ENCODE peak calls at places on chromosomes 1 and 21, in six cellular contexts. One of them, this sample, is unnamed.

GRCh38 chr1:101257500-101258325 is 20.9 kb downstream of the S1PR1 start:
- DNase-seq in fibroblast of villous mesenchyme: no peak
- DNase-seq in K562: no peak
- DNase-seq in AG09309: no peak
- DNase-seq in Calu3: no peak
- DNase-seq in BJ: no peak
- DNase-seq in this sample: no peak

GRCh38 chr1:199766219-199766792 is 261.2 kb upstream of the NR5A2 start:
- DNase-seq in fibroblast of villous mesenchyme: no peak
- DNase-seq in K562: no peak
- DNase-seq in AG09309: no peak
- DNase-seq in Calu3: no peak
- DNase-seq in BJ: no peak
- DNase-seq in this sample: no peak

GRCh38 chr1:100627936-100628335 is 90.0 kb downstream of the GPR88 start:
- DNase-seq in fibroblast of villous mesenchyme: no peak
- DNase-seq in K562: no peak
- DNase-seq in AG09309: no peak
- DNase-seq in Calu3: no peak
- DNase-seq in BJ: no peak
- DNase-seq in this sample: no peak

GRCh38 chr1:206975313-206975712 is 5.1 kb upstream of the FCAMR start:
- DNase-seq in fibroblast of villous mesenchyme: no peak
- DNase-seq in K562: no peak
- DNase-seq in AG09309: no peak
- DNase-seq in Calu3: no peak
- DNase-seq in BJ: no peak
- DNase-seq in this sample: no peak

GRCh38 chr1:207925210-207925609 is 14.3 kb upstream of the CD34 start:
- DNase-seq in fibroblast of villous mesenchyme: peak; percentile 6
- DNase-seq in K562: peak; percentile 4
- DNase-seq in AG09309: no peak
- DNase-seq in Calu3: peak; percentile 34
- DNase-seq in BJ: no peak
- DNase-seq in this sample: no peak

GRCh38 chr1:33683913-33684312 is 180.0 kb upstream of the HMGB4 start:
- DNase-seq in fibroblast of villous mesenchyme: no peak
- DNase-seq in K562: no peak
- DNase-seq in AG09309: peak; percentile 27
- DNase-seq in Calu3: no peak
- DNase-seq in BJ: no peak
- DNase-seq in this sample: no peak

GRCh38 chr1:227261501-227261900 is 56.8 kb downstream of the CDC42BPA start:
- DNase-seq in fibroblast of villous mesenchyme: no peak
- DNase-seq in K562: no peak
- DNase-seq in AG09309: no peak
- DNase-seq in Calu3: no peak
- DNase-seq in BJ: no peak
- DNase-seq in this sample: no peak

GRCh38 chr1:80922906-80923305 is 877.8 kb upstream of the ADGRL2 start:
- DNase-seq in fibroblast of villous mesenchyme: no peak
- DNase-seq in K562: no peak
- DNase-seq in AG09309: no peak
- DNase-seq in Calu3: no peak
- DNase-seq in BJ: no peak
- DNase-seq in this sample: no peak

GRCh38 chr1:77824694-77825355 is 45.4 kb downstream of the MIGA1 start:
- DNase-seq in fibroblast of villous mesenchyme: no peak
- DNase-seq in K562: no peak
- DNase-seq in AG09309: no peak
- DNase-seq in Calu3: no peak
- DNase-seq in BJ: no peak
- DNase-seq in this sample: no peak

GRCh38 chr1:224882264-224882663 is 47.2 kb upstream of the DNAH14 start:
- DNase-seq in fibroblast of villous mesenchyme: no peak
- DNase-seq in K562: no peak
- DNase-seq in AG09309: no peak
- DNase-seq in Calu3: no peak
- DNase-seq in BJ: no peak
- DNase-seq in this sample: no peak

GRCh38 chr1:185998391-185998790 is 264.2 kb downstream of the HMCN1 start:
- DNase-seq in fibroblast of villous mesenchyme: no peak
- DNase-seq in K562: no peak
- DNase-seq in AG09309: no peak
- DNase-seq in Calu3: peak; percentile 11
- DNase-seq in BJ: no peak
- DNase-seq in this sample: no peak

GRCh38 chr1:52574594-52574993 is 21.7 kb upstream of the TUT4 start:
- DNase-seq in fibroblast of villous mesenchyme: peak; percentile 97
- DNase-seq in K562: no peak
- DNase-seq in AG09309: peak; percentile 94
- DNase-seq in Calu3: no peak
- DNase-seq in BJ: peak; percentile 79
- DNase-seq in this sample: peak; percentile 90

GRCh38 chr1:223304931-223305330 is 59.0 kb downstream of the SUSD4 start:
- DNase-seq in fibroblast of villous mesenchyme: no peak
- DNase-seq in K562: no peak
- DNase-seq in AG09309: no peak
- DNase-seq in Calu3: no peak
- DNase-seq in BJ: no peak
- DNase-seq in this sample: no peak

GRCh38 chr1:220776725-220777326 is 9.9 kb upstream of the MTARC1 start:
- DNase-seq in fibroblast of villous mesenchyme: peak; percentile 68
- DNase-seq in K562: peak; percentile 85
- DNase-seq in AG09309: peak; percentile 17
- DNase-seq in Calu3: peak; percentile 93
- DNase-seq in BJ: peak; percentile 4
- DNase-seq in this sample: peak; percentile 33

GRCh38 chr21:42550817-42551216 is 37.2 kb downstream of the SLC37A1 start:
- DNase-seq in fibroblast of villous mesenchyme: no peak
- DNase-seq in K562: no peak
- DNase-seq in AG09309: no peak
- DNase-seq in Calu3: no peak
- DNase-seq in BJ: no peak
- DNase-seq in this sample: no peak

GRCh38 chr1:77514871-77515776 is 167.3 kb downstream of the ZZZ3 start:
- DNase-seq in fibroblast of villous mesenchyme: peak; percentile 79
- DNase-seq in K562: no peak
- DNase-seq in AG09309: peak; percentile 71
- DNase-seq in Calu3: no peak
- DNase-seq in BJ: peak; percentile 62
- DNase-seq in this sample: no peak

GRCh38 chr1:46114925-46115603 is 17.4 kb downstream of the PIK3R3 start:
- DNase-seq in fibroblast of villous mesenchyme: no peak
- DNase-seq in K562: no peak
- DNase-seq in AG09309: no peak
- DNase-seq in Calu3: no peak
- DNase-seq in BJ: no peak
- DNase-seq in this sample: no peak

GRCh38 chr1:55249646-55250398 is 34.7 kb upstream of the USP24 start:
- DNase-seq in fibroblast of villous mesenchyme: no peak
- DNase-seq in K562: no peak
- DNase-seq in AG09309: no peak
- DNase-seq in Calu3: no peak
- DNase-seq in BJ: no peak
- DNase-seq in this sample: no peak

GRCh38 chr1:44293761-44294315 is 61.2 kb downstream of the ERI3 start:
- DNase-seq in fibroblast of villous mesenchyme: no peak
- DNase-seq in K562: no peak
- DNase-seq in AG09309: no peak
- DNase-seq in Calu3: no peak
- DNase-seq in BJ: no peak
- DNase-seq in this sample: no peak

GRCh38 chr1:6261615-6261995 is 707 bp upstream of the GPR153 start:
- DNase-seq in fibroblast of villous mesenchyme: no peak
- DNase-seq in K562: peak; percentile 69
- DNase-seq in AG09309: no peak
- DNase-seq in Calu3: no peak
- DNase-seq in BJ: no peak
- DNase-seq in this sample: no peak

GRCh38 chr1:97632776-97633175 is 288.1 kb downstream of the DPYD start:
- DNase-seq in fibroblast of villous mesenchyme: no peak
- DNase-seq in K562: no peak
- DNase-seq in AG09309: no peak
- DNase-seq in Calu3: no peak
- DNase-seq in BJ: no peak
- DNase-seq in this sample: no peak

GRCh38 chr1:53945433-53946251 is at the start of gene IFT25:
- DNase-seq in fibroblast of villous mesenchyme: peak; percentile 98
- DNase-seq in K562: peak; percentile 95
- DNase-seq in AG09309: peak; percentile 71
- DNase-seq in Calu3: peak; percentile 98
- DNase-seq in BJ: peak; percentile 65
- DNase-seq in this sample: peak; percentile 86

GRCh38 chr21:10464975-10465374 is 56.4 kb upstream of the TPTE start:
- DNase-seq in fibroblast of villous mesenchyme: no peak
- DNase-seq in K562: no peak
- DNase-seq in AG09309: no peak
- DNase-seq in Calu3: no peak
- DNase-seq in BJ: no peak
- DNase-seq in this sample: no peak

GRCh38 chr1:53166366-53166765 is 23.9 kb upstream of the SLC1A7 start:
- DNase-seq in fibroblast of villous mesenchyme: no peak
- DNase-seq in K562: no peak
- DNase-seq in AG09309: no peak
- DNase-seq in Calu3: no peak
- DNase-seq in BJ: no peak
- DNase-seq in this sample: no peak

DNA sequence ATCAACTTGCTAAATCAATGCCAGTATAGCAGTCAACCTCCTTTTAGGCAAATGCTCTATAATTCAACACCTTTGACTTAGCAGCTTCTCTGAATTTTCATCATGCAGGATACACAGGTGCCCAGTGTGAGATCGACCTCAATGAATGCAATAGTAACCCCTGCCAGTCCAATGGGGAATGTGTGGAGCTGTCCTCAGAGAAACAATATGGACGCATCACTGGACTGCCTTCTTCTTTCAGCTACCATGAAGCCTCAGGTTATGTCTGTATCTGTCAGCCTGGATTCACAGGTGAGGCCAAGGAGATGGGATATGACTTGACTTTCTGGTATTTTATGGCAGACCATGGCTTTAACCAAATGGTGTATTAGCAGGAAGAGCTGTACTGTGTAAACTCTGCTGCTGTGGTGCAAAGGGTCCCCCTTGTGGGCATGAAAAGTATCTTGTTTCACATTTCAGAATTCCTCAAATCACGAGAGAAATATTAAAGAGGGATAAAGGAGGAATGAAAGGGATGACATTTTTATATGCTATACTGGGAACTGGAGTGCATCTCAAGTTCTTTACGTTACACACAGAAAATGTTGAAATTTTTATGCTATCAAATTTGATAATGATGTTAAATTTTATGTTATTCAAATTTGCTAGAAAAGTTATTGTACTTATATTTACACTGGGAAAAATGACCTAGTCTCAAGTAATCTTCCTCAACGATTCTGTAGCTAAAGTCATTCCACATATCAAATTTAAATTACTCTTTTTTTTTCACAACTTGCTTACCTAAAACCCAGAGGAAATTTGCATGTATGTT is 88.9 kb downstream of the CRB1 start:
- DNase-seq in fibroblast of villous mesenchyme: peak; percentile 64
- DNase-seq in K562: peak; percentile 21
- DNase-seq in AG09309: peak; percentile 21
- DNase-seq in Calu3: peak; percentile 54
- DNase-seq in BJ: no peak
- DNase-seq in this sample: no peak
- TF ChIP-seq CTCF in fibroblast of villous mesenchyme: peak; percentile 80
- TF ChIP-seq CTCF in K562: peak; percentile 89
- TF ChIP-seq CTCF in AG09309: peak; percentile 75
- TF ChIP-seq CTCF in Calu3: peak; percentile 82
- TF ChIP-seq CTCF in BJ: peak; percentile 72
- TF ChIP-seq CTCF in this sample: peak; percentile 73

GRCh38 chr1:193187114-193187513 is 701 bp upstream of the B3GALT2 start:
- DNase-seq in fibroblast of villous mesenchyme: no peak
- DNase-seq in K562: no peak
- DNase-seq in AG09309: no peak
- DNase-seq in Calu3: no peak
- DNase-seq in BJ: no peak
- DNase-seq in this sample: no peak

GRCh38 chr1:193185861-193186714 is at the start of gene B3GALT2:
- DNase-seq in fibroblast of villous mesenchyme: peak; percentile 44
- DNase-seq in K562: no peak
- DNase-seq in AG09309: no peak
- DNase-seq in Calu3: no peak
- DNase-seq in BJ: no peak
- DNase-seq in this sample: no peak

GRCh38 chr1:193184776-193185175 is 1.6 kb downstream of the B3GALT2 start:
- DNase-seq in fibroblast of villous mesenchyme: no peak
- DNase-seq in K562: no peak
- DNase-seq in AG09309: no peak
- DNase-seq in Calu3: no peak
- DNase-seq in BJ: no peak
- DNase-seq in this sample: no peak

GRCh38 chr1:193183019-193183643 is 3.3 kb downstream of the B3GALT2 start:
- DNase-seq in fibroblast of villous mesenchyme: peak; percentile 66
- DNase-seq in K562: peak; percentile 34
- DNase-seq in AG09309: no peak
- DNase-seq in Calu3: peak; percentile 39
- DNase-seq in BJ: no peak
- DNase-seq in this sample: peak; percentile 26

GRCh38 chr1:193185206-193185605 is 1.2 kb downstream of the B3GALT2 start:
- DNase-seq in fibroblast of villous mesenchyme: no peak
- DNase-seq in K562: no peak
- DNase-seq in AG09309: no peak
- DNase-seq in Calu3: no peak
- DNase-seq in BJ: no peak
- DNase-seq in this sample: no peak
- TF ChIP-seq CTCF in fibroblast of villous mesenchyme: no peak
- TF ChIP-seq CTCF in K562: no peak
- TF ChIP-seq CTCF in AG09309: no peak
- TF ChIP-seq CTCF in Calu3: no peak
- TF ChIP-seq CTCF in BJ: no peak
- TF ChIP-seq CTCF in this sample: no peak

GRCh38 chr1:1051127-1051810 is 22.8 kb downstream of the RNF223 start:
- DNase-seq in fibroblast of villous mesenchyme: no peak
- DNase-seq in K562: no peak
- DNase-seq in AG09309: no peak
- DNase-seq in Calu3: no peak
- DNase-seq in BJ: no peak
- DNase-seq in this sample: no peak
- TF ChIP-seq CTCF in fibroblast of villous mesenchyme: no peak
- TF ChIP-seq CTCF in K562: no peak
- TF ChIP-seq CTCF in AG09309: no peak
- TF ChIP-seq CTCF in Calu3: no peak
- TF ChIP-seq CTCF in BJ: no peak
- TF ChIP-seq CTCF in this sample: no peak

GRCh38 chr1:15526490-15527339 is at the start of gene DNAJC16:
- DNase-seq in fibroblast of villous mesenchyme: peak; percentile 100
- DNase-seq in K562: peak; percentile 92
- DNase-seq in AG09309: peak; percentile 100
- DNase-seq in Calu3: peak; percentile 96
- DNase-seq in BJ: peak; percentile 100
- DNase-seq in this sample: peak; percentile 100
- TF ChIP-seq CTCF in fibroblast of villous mesenchyme: peak; percentile 23
- TF ChIP-seq CTCF in K562: peak; percentile 63
- TF ChIP-seq CTCF in AG09309: no peak
- TF ChIP-seq CTCF in Calu3: no peak
- TF ChIP-seq CTCF in BJ: peak; percentile 33
- TF ChIP-seq CTCF in this sample: peak; percentile 27